ENCODE peak calls at places on chromosomes 16 and 17, in four cellular contexts. Z is mesendoderm, W is neuronal stem cell, I is Karpas-422. R is an unnamed sample.

GRCh38 chr17:59746849-59747445 is 39.5 kb downstream of the VMP1 start:
- DNase-seq in Z (peak; percentile 26), W (no peak), I (peak; percentile 71), R (peak; percentile 38)

GRCh38 chr17:2485543-2485942 is 26.1 kb downstream of the METTL16 start:
- DNase-seq in Z (no peak), W (no peak), I (no peak), R (peak; percentile 59)

GRCh38 chr17:46144246-46144645 is 49.0 kb downstream of the KANSL1 start:
- DNase-seq in Z (no peak), W (no peak), I (peak; percentile 74), R (no peak)

GRCh38 chr17:40323731-40324650 is 15.0 kb downstream of the RARA start:
- DNase-seq in Z (no peak), W (no peak), I (no peak), R (no peak)

GRCh38 chr16:53415504-53415903 is 18.8 kb upstream of the RBL2 start:
- DNase-seq in Z (peak; percentile 83), W (no peak), I (no peak), R (peak; percentile 59)

GRCh38 chr17:6387442-6387841 is 47.5 kb downstream of the AIPL1 start:
- DNase-seq in Z (no peak), W (no peak), I (no peak), R (no peak)

GRCh38 chr16:22813946-22814325 is at the start of gene HS3ST2:
- DNase-seq in Z (peak; percentile 80), W (peak; percentile 64), I (no peak), R (no peak)

GRCh38 chr17:53462393-53462811 is 360.3 kb upstream of the KIF2B start:
- DNase-seq in Z (no peak), W (no peak), I (no peak), R (no peak)

GRCh38 chr17:75116681-75117080 is 6.9 kb downstream of the ARMC7 start:
- DNase-seq in Z (no peak), W (no peak), I (peak; percentile 37), R (no peak)

GRCh38 chr17:77790143-77790829 is 168.2 kb upstream of the TNRC6C start:
- DNase-seq in Z (peak; percentile 82), W (no peak), I (no peak), R (no peak)

GRCh38 chr17:81083125-81083765 is 48.3 kb downstream of the BAIAP2 start:
- DNase-seq in Z (no peak), W (no peak), I (no peak), R (no peak)

GRCh38 chr16:83200005-83200779 is 573.4 kb downstream of the CDH13 start:
- DNase-seq in Z (peak; percentile 18), W (no peak), I (peak; percentile 74), R (peak; percentile 26)

GRCh38 chr16:55640714-55641327 is 15.0 kb upstream of the SLC6A2 start:
- DNase-seq in Z (no peak), W (no peak), I (no peak), R (no peak)

GRCh38 chr17:64196626-64197025 is 66.4 kb downstream of the TEX2 start:
- DNase-seq in Z (no peak), W (no peak), I (no peak), R (no peak)

GRCh38 chr16:14324581-14324980 is 253.5 kb downstream of the MRTFB start:
- DNase-seq in Z (no peak), W (no peak), I (no peak), R (no peak)

GRCh38 chr17:47804461-47804860 is 17.1 kb downstream of the OSBPL7 start:
- DNase-seq in Z (no peak), W (no peak), I (no peak), R (peak; percentile 41)
- H3K4me1 ChIP-seq in Z (no peaks in the 10 kb centered on the region), W (no peaks in the 10 kb centered on the region), I (peaks cover 25% of the 10 kb centered on the region), R (peaks cover 12% of the 10 kb centered on the region)

GRCh38 chr16:10576390-10577304 is 3.8 kb downstream of the EMP2 start:
- DNase-seq in Z (peak; percentile 67), W (no peak), I (no peak), R (no peak)

GRCh38 chr16:10575506-10576130 is 4.8 kb downstream of the EMP2 start:
- DNase-seq in Z (no peak), W (no peak), I (no peak), R (no peak)

GRCh38 chr16:10579575-10579964 is 828 bp downstream of the EMP2 start:
- DNase-seq in Z (no peak), W (peak; percentile 18), I (no peak), R (no peak)

GRCh38 chr16:10578474-10579316 is 1.7 kb downstream of the EMP2 start:
- DNase-seq in Z (no peak), W (no peak), I (no peak), R (no peak)

GRCh38 chr16:10577305-10578202 is 2.8 kb downstream of the EMP2 start:
- DNase-seq in Z (peak; percentile 45), W (no peak), I (no peak), R (no peak)
- H3K4me3 ChIP-seq in Z (no peak overlapping the region), W (no peak overlapping the region), I (no peak overlapping the region), R (no peak overlapping the region)

DNA sequence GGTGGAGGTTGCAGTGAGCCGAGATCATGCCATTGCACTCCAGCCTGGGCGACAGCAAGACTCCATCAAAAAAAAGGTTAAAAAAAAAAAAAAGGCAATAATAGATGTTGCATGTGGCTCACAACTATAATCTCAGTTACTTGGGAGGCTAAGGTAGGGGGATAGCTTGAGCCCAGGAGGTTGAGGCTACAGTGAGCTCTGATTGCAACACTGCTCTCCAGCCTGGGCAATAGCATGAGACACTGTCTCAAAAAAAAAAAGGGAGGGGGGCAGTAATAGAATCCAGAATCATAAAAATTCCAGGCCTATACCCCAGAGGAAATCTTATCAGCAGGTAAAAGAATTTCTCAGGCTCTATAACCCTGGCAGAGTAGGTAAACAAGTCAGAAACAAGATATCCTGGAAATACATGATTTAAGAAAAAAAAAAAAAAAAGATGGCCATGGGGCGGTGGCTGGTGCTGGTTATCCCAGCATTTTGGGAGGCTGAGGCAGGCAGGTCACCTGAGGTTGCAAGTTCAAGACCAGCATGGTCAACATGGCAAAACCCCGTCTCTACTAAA is 12.9 kb downstream of the SPAG9 start:
- DNase-seq in Z (no peak), W (no peak), I (no peak), R (peak; percentile 82)
- H3K4me1 ChIP-seq in Z (no peaks in the 10 kb centered on the region), W (no peaks in the 10 kb centered on the region), I (no peaks in the 10 kb centered on the region), R (peaks cover 63% of the 10 kb centered on the region)

GRCh38 chr16:89672177-89672941 is 14.1 kb upstream of the CDK10 start:
- DNase-seq in Z (no peak), W (no peak), I (no peak), R (no peak)
- H3K4me3 ChIP-seq in Z (no peak overlapping the region), W (no peak overlapping the region), I (no peak overlapping the region), R (no peak overlapping the region)

GRCh38 chr16:11425140-11425539 is 79.9 kb downstream of the RMI2 start:
- DNase-seq in Z (no peak), W (no peak), I (no peak), R (no peak)

GRCh38 chr16:11420895-11421294 is 75.6 kb downstream of the RMI2 start:
- DNase-seq in Z (no peak), W (no peak), I (no peak), R (no peak)

GRCh38 chr16:11424118-11424460 is 78.8 kb downstream of the RMI2 start:
- DNase-seq in Z (no peak), W (no peak), I (no peak), R (no peak)

GRCh38 chr16:11422381-11423314 is 77.4 kb downstream of the RMI2 start:
- DNase-seq in Z (no peak), W (no peak), I (no peak), R (no peak)

DNA sequence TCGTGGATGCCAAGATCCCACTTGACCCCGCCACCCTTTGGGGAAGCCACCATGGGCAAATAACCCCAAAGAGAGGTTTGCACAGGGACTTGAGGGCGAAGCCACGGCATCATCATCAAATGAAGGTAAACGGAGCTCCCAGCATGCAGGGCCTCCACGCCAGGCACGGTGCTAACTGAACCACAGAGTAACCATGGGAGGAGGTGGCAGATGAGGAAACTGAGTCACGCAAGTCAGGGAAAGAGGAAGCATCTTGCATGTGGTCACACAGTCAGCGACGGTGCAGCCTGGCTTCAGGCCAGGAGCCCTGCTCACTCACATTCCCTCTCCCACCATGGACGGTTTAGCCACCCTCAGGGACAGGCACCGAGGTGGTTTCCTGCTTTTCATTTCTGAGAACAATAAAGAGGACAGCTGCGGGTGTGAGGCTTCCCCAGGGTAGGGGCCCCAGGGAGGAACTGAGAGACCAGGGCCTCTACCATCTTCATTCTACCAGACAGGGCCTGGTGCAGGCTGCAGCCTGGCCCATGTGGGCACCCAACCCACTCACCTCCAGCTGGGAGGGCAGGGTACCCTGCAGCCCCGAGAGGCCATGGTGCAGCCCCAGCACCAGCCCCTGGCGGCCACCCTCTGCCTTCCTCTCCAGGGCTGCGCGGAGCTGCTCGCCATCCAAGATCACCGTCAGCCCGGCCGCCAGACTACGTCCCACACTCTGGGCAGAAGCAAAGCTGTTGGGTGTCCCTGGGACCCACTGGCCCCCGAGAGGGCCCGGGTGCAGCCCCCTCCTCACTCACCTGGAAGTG is 78.3 kb downstream of the RMI2 start:
- DNase-seq in Z (no peak), W (no peak), I (no peak), R (no peak)
- H3K4me1 ChIP-seq in Z (no peaks in the 10 kb centered on the region), W (no peaks in the 10 kb centered on the region), I (peaks cover 13% of the 10 kb centered on the region), R (no peaks in the 10 kb centered on the region)

GRCh38 chr16:3292604-3293003 is 9.3 kb downstream of the ZNF263 start:
- DNase-seq in Z (no peak), W (no peak), I (no peak), R (no peak)
- H3K4me3 ChIP-seq in Z (no peak overlapping the region), W (no peak overlapping the region), I (no peak overlapping the region), R (no peak overlapping the region)

DNA sequence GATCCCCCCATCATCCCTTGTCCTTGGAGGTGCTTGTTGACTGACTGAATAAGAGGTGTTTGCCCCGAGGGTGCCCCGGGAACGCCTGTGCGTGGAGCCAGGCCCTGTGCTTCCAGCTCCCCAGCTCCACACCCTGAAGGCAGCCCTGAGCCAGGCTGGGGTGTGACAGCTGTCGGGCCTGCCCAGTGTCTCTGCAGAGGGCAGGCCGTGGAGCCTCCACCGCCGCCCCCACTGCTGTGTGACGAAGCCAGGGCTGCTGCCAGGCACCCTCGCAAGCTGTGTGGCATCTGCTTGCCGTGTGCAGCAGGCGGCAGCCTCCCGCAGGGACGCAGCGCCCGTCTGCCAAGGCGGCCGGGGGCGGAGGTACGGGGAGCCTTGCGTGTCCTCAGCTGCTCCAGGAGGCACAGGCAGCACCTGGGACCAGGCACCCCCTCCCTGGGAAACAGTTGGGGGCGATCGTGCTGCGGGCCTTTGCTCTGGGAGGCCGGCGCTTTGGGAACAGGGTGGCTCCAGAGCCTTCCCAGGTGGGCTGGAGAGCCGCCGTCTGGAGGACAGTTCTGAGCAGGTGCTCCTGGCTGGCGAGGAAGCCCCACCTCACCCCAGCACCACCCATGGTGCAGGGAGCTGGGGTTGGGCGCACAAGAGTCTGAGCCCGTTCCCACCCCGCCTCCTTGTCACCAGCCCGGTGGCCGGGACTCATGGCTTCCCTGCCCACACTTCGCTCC is 26.6 kb downstream of the GSE1 start:
- DNase-seq in Z (no peak), W (no peak), I (no peak), R (no peak)
- H3K4me1 ChIP-seq in Z (no peaks in the 10 kb centered on the region), W (peaks cover 22% of the 10 kb centered on the region), I (no peaks in the 10 kb centered on the region), R (peaks cover 11% of the 10 kb centered on the region)